ENCODE peak calls at places on chromosome 5, in four cellular contexts. One of them, this sample, is unnamed.
A peak's percentile ranks its signal among the peaks of the same experiment; 100 is the strongest.

GRCh38 chr5:172141949-172142319 is 46.1 kb downstream of the STK10 start:
- DNase-seq in cardiac fibroblast: no peak
- DNase-seq in AG04449: no peak
- DNase-seq in BE2C: no peak
- DNase-seq in this sample: no peak

GRCh38 chr5:134438641-134439621 is 27.2 kb upstream of the CDKN2AIPNL start:
- DNase-seq in AG04449: peak; percentile 94
- DNase-seq in cardiac fibroblast: peak; percentile 99
- DNase-seq in BE2C: no peak
- DNase-seq in this sample: no peak

GRCh38 chr5:155418960-155419579 is 405.5 kb downstream of the KIF4B start:
- DNase-seq in BE2C: no peak
- DNase-seq in cardiac fibroblast: no peak
- DNase-seq in AG04449: no peak
- DNase-seq in this sample: no peak

GRCh38 chr5:124408738-124409453 is 337.5 kb downstream of the ZNF608 start:
- DNase-seq in cardiac fibroblast: no peak
- DNase-seq in BE2C: no peak
- DNase-seq in AG04449: no peak
- DNase-seq in this sample: no peak

GRCh38 chr5:32443541-32444190 is 874 bp downstream of the ZFR start:
- DNase-seq in cardiac fibroblast: peak; percentile 36
- DNase-seq in AG04449: no peak
- DNase-seq in BE2C: peak; percentile 59
- DNase-seq in this sample: peak; percentile 59

GRCh38 chr5:147397616-147398015 is 112.3 kb downstream of the DPYSL3 start:
- DNase-seq in cardiac fibroblast: no peak
- DNase-seq in AG04449: no peak
- DNase-seq in BE2C: no peak
- DNase-seq in this sample: no peak

GRCh38 chr5:135890296-135890695 is 5.3 kb downstream of the IL9 start:
- DNase-seq in BE2C: no peak
- DNase-seq in AG04449: no peak
- DNase-seq in cardiac fibroblast: no peak
- DNase-seq in this sample: no peak

GRCh38 chr5:9421823-9422354 is 124.0 kb downstream of the SEMA5A start:
- DNase-seq in cardiac fibroblast: peak; percentile 27
- DNase-seq in BE2C: no peak
- DNase-seq in AG04449: no peak
- DNase-seq in this sample: no peak

GRCh38 chr5:61667523-61668229 is 335.6 kb downstream of the ZSWIM6 start:
- DNase-seq in AG04449: no peak
- DNase-seq in cardiac fibroblast: no peak
- DNase-seq in BE2C: no peak
- DNase-seq in this sample: no peak

GRCh38 chr5:111930407-111930806 is 173.4 kb upstream of the NREP start:
- DNase-seq in cardiac fibroblast: peak; percentile 53
- DNase-seq in BE2C: no peak
- DNase-seq in AG04449: no peak
- DNase-seq in this sample: no peak

GRCh38 chr5:17951392-17952169 is 317.3 kb downstream of the TAF11L14 start:
- DNase-seq in cardiac fibroblast: no peak
- DNase-seq in AG04449: no peak
- DNase-seq in BE2C: peak; percentile 49
- DNase-seq in this sample: peak; percentile 12

GRCh38 chr5:96439477-96440184 is 6.6 kb upstream of the PCSK1 start:
- DNase-seq in BE2C: no peak
- DNase-seq in AG04449: no peak
- DNase-seq in cardiac fibroblast: peak; percentile 8
- DNase-seq in this sample: no peak

GRCh38 chr5:83453937-83454336 is 17.6 kb upstream of the VCAN start:
- DNase-seq in BE2C: no peak
- DNase-seq in AG04449: no peak
- DNase-seq in cardiac fibroblast: no peak
- DNase-seq in this sample: no peak

GRCh38 chr5:177204281-177204680 is 70.7 kb downstream of the NSD1 start:
- DNase-seq in BE2C: no peak
- DNase-seq in AG04449: no peak
- DNase-seq in cardiac fibroblast: no peak
- DNase-seq in this sample: no peak

GRCh38 chr5:13516195-13516594 is 428.3 kb downstream of the DNAH5 start:
- DNase-seq in cardiac fibroblast: no peak
- DNase-seq in AG04449: no peak
- DNase-seq in BE2C: no peak
- DNase-seq in this sample: no peak

GRCh38 chr5:126009566-126009965 is 413.6 kb upstream of the GRAMD2B start:
- DNase-seq in cardiac fibroblast: no peak
- DNase-seq in BE2C: no peak
- DNase-seq in AG04449: no peak
- DNase-seq in this sample: no peak

GRCh38 chr5:77558266-77558665 is 66.2 kb upstream of the WDR41 start:
- DNase-seq in cardiac fibroblast: no peak
- DNase-seq in BE2C: peak; percentile 34
- DNase-seq in AG04449: no peak
- DNase-seq in this sample: peak; percentile 8

GRCh38 chr5:21254161-21254560 is 1266.2 kb upstream of the CDH18 start:
- DNase-seq in AG04449: no peak
- DNase-seq in cardiac fibroblast: no peak
- DNase-seq in BE2C: no peak
- DNase-seq in this sample: no peak

GRCh38 chr5:21391506-21391905 is 1403.5 kb upstream of the CDH18 start:
- DNase-seq in cardiac fibroblast: peak; percentile 28
- DNase-seq in AG04449: no peak
- DNase-seq in BE2C: peak; percentile 25
- DNase-seq in this sample: no peak

GRCh38 chr5:147904110-147904509 is 2.2 kb downstream of the C5orf46 start:
- DNase-seq in cardiac fibroblast: peak; percentile 30
- DNase-seq in BE2C: no peak
- DNase-seq in AG04449: no peak
- DNase-seq in this sample: no peak

GRCh38 chr5:322942-323879 is 1.7 kb downstream of the AHRR start:
- DNase-seq in BE2C: no peak
- DNase-seq in AG04449: no peak
- DNase-seq in cardiac fibroblast: no peak
- DNase-seq in this sample: no peak

GRCh38 chr5:320524-321232 is 836 bp upstream of the AHRR start:
- DNase-seq in cardiac fibroblast: no peak
- DNase-seq in BE2C: no peak
- DNase-seq in AG04449: no peak
- DNase-seq in this sample: no peak

GRCh38 chr5:322281-322941 is 897 bp downstream of the AHRR start:
- DNase-seq in AG04449: no peak
- DNase-seq in BE2C: no peak
- DNase-seq in cardiac fibroblast: peak; percentile 26
- DNase-seq in this sample: no peak

GRCh38 chr5:321726-322251 is 275 bp downstream of the AHRR start:
- DNase-seq in BE2C: no peak
- DNase-seq in AG04449: no peak
- DNase-seq in cardiac fibroblast: no peak
- DNase-seq in this sample: no peak

DNA sequence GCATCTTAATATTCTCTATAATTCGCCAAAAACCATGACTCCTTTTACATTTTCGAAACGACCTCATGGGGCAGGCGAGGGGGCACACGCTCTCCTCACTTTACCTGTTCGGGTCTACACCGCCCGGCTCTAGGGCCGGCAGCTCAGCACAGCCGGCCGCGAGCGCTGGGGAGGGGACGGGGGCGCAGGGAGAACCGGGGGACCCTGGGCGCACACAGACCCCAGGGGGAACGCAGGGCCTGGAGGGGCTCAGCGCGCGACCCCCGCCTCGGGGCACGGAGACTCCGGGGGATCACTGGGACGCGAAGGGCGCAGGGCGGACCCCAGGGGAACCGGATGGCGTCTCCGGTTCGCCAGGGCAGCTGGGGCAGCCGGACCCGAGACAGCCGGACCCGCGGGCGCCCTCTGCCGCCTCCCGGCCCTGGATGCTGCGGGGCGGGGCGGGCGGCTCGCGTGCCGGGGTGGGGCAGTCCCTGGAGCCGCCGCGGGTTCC is at the start of gene AHRR:
- DNase-seq in cardiac fibroblast: peak; percentile 59
- DNase-seq in AG04449: no peak
- DNase-seq in BE2C: peak; percentile 73
- DNase-seq in this sample: peak; percentile 83
- TF ChIP-seq CTCF in cardiac fibroblast: peak; percentile 21
- TF ChIP-seq CTCF in AG04449: peak; percentile 68
- TF ChIP-seq CTCF in BE2C: peak; percentile 15
- TF ChIP-seq CTCF in this sample: peak; percentile 8

GRCh38 chr5:5886812-5887486 is 464.5 kb downstream of the ICE1 start:
- DNase-seq in cardiac fibroblast: no peak
- DNase-seq in BE2C: no peak
- DNase-seq in AG04449: no peak
- DNase-seq in this sample: peak; percentile 58
- TF ChIP-seq CTCF in cardiac fibroblast: no peak
- TF ChIP-seq CTCF in BE2C: no peak
- TF ChIP-seq CTCF in AG04449: no peak
- TF ChIP-seq CTCF in this sample: peak; percentile 62

DNA sequence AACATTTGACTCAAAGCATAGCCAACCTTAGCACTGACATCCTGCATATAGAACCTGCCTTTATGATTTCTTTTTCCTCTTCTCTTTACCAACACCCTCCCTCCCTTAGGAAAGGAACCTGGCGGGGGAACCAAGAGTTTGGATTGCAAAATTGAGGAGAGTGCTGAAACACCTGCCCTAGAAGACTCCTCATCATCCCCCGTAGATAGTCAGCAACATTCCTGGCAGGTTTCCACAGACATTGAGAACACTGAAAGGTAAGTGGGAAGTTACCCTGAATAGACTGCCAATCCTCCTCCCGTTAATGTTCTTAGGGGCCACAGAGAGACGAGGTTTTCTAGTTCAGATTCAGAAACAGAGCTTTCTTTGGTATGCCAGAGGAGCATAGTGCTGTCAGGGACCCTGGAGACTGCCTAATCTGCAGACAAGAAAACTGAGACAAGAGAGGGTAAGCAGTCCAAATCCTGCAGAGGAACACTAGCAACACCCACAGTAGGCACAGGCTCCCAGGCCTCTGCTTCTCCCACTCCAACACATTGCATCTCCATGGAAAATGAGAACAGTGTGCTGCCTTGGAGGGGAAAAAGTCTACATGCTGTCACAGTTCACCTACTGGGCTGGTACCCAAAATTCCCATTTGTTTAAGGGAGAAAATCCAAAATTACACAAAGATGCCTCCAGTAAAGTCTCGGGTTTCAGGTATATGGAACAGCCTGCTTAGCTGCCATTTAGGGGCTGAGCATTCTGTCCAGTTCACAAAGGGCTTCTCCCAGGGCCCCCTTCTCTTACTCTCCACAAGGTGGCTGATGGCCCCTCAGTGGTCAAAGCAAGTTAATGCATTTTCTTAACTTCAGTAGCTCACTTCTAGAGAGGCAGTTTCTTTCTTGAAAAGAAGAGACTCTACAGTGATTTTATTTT is 89.0 kb downstream of the RGS7BP start:
- DNase-seq in AG04449: no peak
- DNase-seq in BE2C: peak; percentile 16
- DNase-seq in cardiac fibroblast: peak; percentile 9
- DNase-seq in this sample: peak; percentile 12
- TF ChIP-seq CTCF in AG04449: no peak
- TF ChIP-seq CTCF in BE2C: peak; percentile 41
- TF ChIP-seq CTCF in cardiac fibroblast: peak; percentile 26
- TF ChIP-seq CTCF in this sample: peak; percentile 50

GRCh38 chr5:74394543-74394923 is 246.0 kb downstream of the ENC1 start:
- DNase-seq in BE2C: no peak
- DNase-seq in AG04449: no peak
- DNase-seq in cardiac fibroblast: peak; percentile 23
- DNase-seq in this sample: no peak

GRCh38 chr5:74392698-74393431 is 247.7 kb downstream of the ENC1 start:
- DNase-seq in BE2C: peak; percentile 16
- DNase-seq in cardiac fibroblast: peak; percentile 69
- DNase-seq in AG04449: no peak
- DNase-seq in this sample: no peak

GRCh38 chr5:74396913-74397606 is 243.5 kb downstream of the ENC1 start:
- DNase-seq in BE2C: no peak
- DNase-seq in AG04449: no peak
- DNase-seq in cardiac fibroblast: no peak
- DNase-seq in this sample: no peak

GRCh38 chr5:74393943-74394342 is 246.6 kb downstream of the ENC1 start:
- DNase-seq in BE2C: no peak
- DNase-seq in AG04449: no peak
- DNase-seq in cardiac fibroblast: no peak
- DNase-seq in this sample: no peak

GRCh38 chr5:74394924-74395880 is 245.3 kb downstream of the ENC1 start:
- DNase-seq in BE2C: peak; percentile 23
- DNase-seq in cardiac fibroblast: no peak
- DNase-seq in AG04449: no peak
- DNase-seq in this sample: no peak
- TF ChIP-seq CTCF in BE2C: peak; percentile 43
- TF ChIP-seq CTCF in cardiac fibroblast: no peak
- TF ChIP-seq CTCF in AG04449: no peak
- TF ChIP-seq CTCF in this sample: no peak

DNA sequence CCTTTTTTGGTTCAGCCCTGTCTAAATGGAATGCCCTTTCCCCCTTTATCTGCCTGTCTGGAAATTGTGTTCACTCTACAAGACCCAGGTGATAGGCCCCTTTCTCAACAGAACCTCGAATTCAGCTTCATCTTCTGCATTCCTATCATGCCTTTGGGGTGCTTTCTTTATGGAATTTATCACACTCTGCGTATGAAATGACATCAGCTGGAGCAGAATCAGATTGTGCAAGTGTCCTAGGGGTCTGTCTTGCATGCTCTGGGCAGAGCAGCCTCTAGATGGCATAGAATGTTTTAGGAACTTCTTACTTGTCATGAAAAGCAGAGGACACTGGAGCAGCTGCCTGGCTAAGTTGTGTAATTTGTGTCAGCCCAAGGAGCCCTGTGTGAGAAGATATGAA is 84.9 kb downstream of the ISL1 start:
- DNase-seq in cardiac fibroblast: peak; percentile 2
- DNase-seq in BE2C: no peak
- DNase-seq in AG04449: no peak
- DNase-seq in this sample: no peak
- TF ChIP-seq CTCF in cardiac fibroblast: no peak
- TF ChIP-seq CTCF in BE2C: peak; percentile 56
- TF ChIP-seq CTCF in AG04449: no peak
- TF ChIP-seq CTCF in this sample: no peak

GRCh38 chr5:54312499-54312898 is 2.1 kb upstream of the ARL15 start:
- DNase-seq in AG04449: no peak
- DNase-seq in BE2C: no peak
- DNase-seq in cardiac fibroblast: no peak
- DNase-seq in this sample: no peak

GRCh38 chr5:54311178-54311811 is 922 bp upstream of the ARL15 start:
- DNase-seq in AG04449: no peak
- DNase-seq in cardiac fibroblast: peak; percentile 28
- DNase-seq in BE2C: no peak
- DNase-seq in this sample: no peak

GRCh38 chr5:54309751-54310432 is 481 bp downstream of the ARL15 start:
- DNase-seq in AG04449: no peak
- DNase-seq in BE2C: peak; percentile 28
- DNase-seq in cardiac fibroblast: peak; percentile 31
- DNase-seq in this sample: peak; percentile 59

GRCh38 chr5:54309237-54309636 is 1.1 kb downstream of the ARL15 start:
- DNase-seq in cardiac fibroblast: peak; percentile 23
- DNase-seq in AG04449: no peak
- DNase-seq in BE2C: no peak
- DNase-seq in this sample: no peak

GRCh38 chr5:54310433-54311177 is at the start of gene ARL15:
- DNase-seq in BE2C: peak; percentile 97
- DNase-seq in cardiac fibroblast: peak; percentile 98
- DNase-seq in AG04449: peak; percentile 73
- DNase-seq in this sample: peak; percentile 96
- TF ChIP-seq CTCF in BE2C: no peak
- TF ChIP-seq CTCF in cardiac fibroblast: no peak
- TF ChIP-seq CTCF in AG04449: no peak
- TF ChIP-seq CTCF in this sample: no peak